ENCODE peak calls at places on chromosomes 1 and 21, in four cellular contexts. R is IMR-90, Q is dorsolateral prefrontal cortex, H is hepatocyte. F is an unnamed sample.

GRCh38 chr1:23801338-23801748 is 789 bp upstream of the GALE start:
- DNase-seq in Q (no peak), H (peak; percentile 73), R (no peak), F (no peak)

GRCh38 chr21:21029159-21029558 is 30.9 kb downstream of the NCAM2 start:
- DNase-seq in H (no peak), Q (no peak), R (no peak), F (no peak)

GRCh38 chr1:59692591-59692990 is 122.2 kb upstream of the HOOK1 start:
- DNase-seq in R (peak; percentile 98), H (peak; percentile 42), Q (no peak), F (peak; percentile 78)

GRCh38 chr1:81325404-81325803 is 475.3 kb upstream of the ADGRL2 start:
- DNase-seq in H (no peak), Q (no peak), R (no peak), F (no peak)

GRCh38 chr1:165854101-165854845 is 26.9 kb downstream of the UCK2 start:
- DNase-seq in Q (no peak), H (peak; percentile 45), R (peak; percentile 95), F (peak; percentile 85)

GRCh38 chr1:173420330-173420806 is 56.8 kb upstream of the PRDX6 start:
- DNase-seq in Q (no peak), R (peak; percentile 83), H (peak; percentile 88), F (peak; percentile 94)

GRCh38 chr1:56073614-56074356 is 505.6 kb downstream of the PLPP3 start:
- DNase-seq in H (peak; percentile 27), Q (no peak), R (peak; percentile 88), F (no peak)

GRCh38 chr1:23792151-23792945 is 1.4 kb downstream of the LYPLA2 start:
- DNase-seq in Q (no peak), H (no peak), R (no peak), F (no peak)

GRCh38 chr1:116777831-116778830 is 23.9 kb downstream of the CD2 start:
- DNase-seq in R (peak; percentile 66), H (peak; percentile 27), Q (no peak), F (no peak)

GRCh38 chr1:162690672-162691434 is 58.6 kb downstream of the DDR2 start:
- DNase-seq in R (peak; percentile 93), H (peak; percentile 15), Q (no peak), F (peak; percentile 94)

GRCh38 chr1:34122080-34122479 is 43.0 kb downstream of the CSMD2 start:
- DNase-seq in H (no peak), R (no peak), Q (no peak), F (no peak)

GRCh38 chr1:10774615-10775310 is 21.7 kb downstream of the CASZ1 start:
- DNase-seq in Q (no peak), H (no peak), R (no peak), F (no peak)

DNA sequence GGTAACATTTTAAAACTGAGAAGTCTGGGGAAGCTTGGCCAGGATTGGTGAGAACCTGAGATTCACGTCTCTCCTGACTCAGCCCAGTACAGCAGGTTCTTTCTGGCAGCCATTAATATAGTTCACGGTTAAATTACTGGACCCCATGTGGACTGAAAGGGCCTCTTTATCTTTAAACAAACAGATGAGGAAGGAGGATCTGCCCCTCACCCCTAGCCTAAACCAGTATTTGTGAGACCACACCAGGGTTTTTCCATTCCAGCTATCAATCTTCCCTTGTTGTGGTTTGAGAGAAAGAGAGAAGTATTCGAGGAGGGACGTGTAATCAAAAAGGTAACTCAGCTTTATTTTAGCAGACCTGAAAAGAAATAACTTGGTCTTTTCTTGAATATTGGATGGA is 137.1 kb downstream of the PROX1 start:
- DNase-seq in Q (no peak), R (no peak), H (no peak), F (no peak)
- H3K27me3 ChIP-seq in Q (no peaks in the 10 kb centered on the region), R (peaks cover 5% of the 10 kb centered on the region), H (no peaks in the 10 kb centered on the region), F (no peaks in the 10 kb centered on the region)

GRCh38 chr1:110605901-110606783 is at the start of gene KCNA2:
- DNase-seq in Q (peak; percentile 42), R (no peak), H (peak; percentile 55), F (peak; percentile 83)
- H3K27me3 ChIP-seq in Q (no peaks in the 10 kb centered on the region), R (peaks cover 65% of the 10 kb centered on the region), H (peaks cover 67% of the 10 kb centered on the region), F (peaks cover 28% of the 10 kb centered on the region)

GRCh38 chr1:47445823-47446567 is 8.2 kb downstream of the FOXD2 start:
- DNase-seq in R (no peak), H (no peak), Q (no peak), F (no peak)
- H3K27me3 ChIP-seq in R (peaks cover 94% of the 10 kb centered on the region), H (peaks cover 100% of the 10 kb centered on the region), Q (peaks cover 91% of the 10 kb centered on the region), F (peaks cover 88% of the 10 kb centered on the region)

GRCh38 chr1:18629659-18630510 is 761 bp upstream of the PAX7 start:
- DNase-seq in R (no peak), Q (no peak), H (no peak), F (peak; percentile 44)
- H3K27me3 ChIP-seq in R (peaks cover 67% of the 10 kb centered on the region), Q (peaks cover 70% of the 10 kb centered on the region), H (peaks cover 97% of the 10 kb centered on the region), F (peaks cover 58% of the 10 kb centered on the region)

GRCh38 chr1:203340112-203340804 is 10.7 kb downstream of the FMOD start:
- DNase-seq in Q (peak; percentile 70), R (peak; percentile 84), H (peak; percentile 94), F (peak; percentile 90)
- H3K27me3 ChIP-seq in Q (no peaks in the 10 kb centered on the region), R (peaks cover 43% of the 10 kb centered on the region), H (no peaks in the 10 kb centered on the region), F (no peaks in the 10 kb centered on the region)

DNA sequence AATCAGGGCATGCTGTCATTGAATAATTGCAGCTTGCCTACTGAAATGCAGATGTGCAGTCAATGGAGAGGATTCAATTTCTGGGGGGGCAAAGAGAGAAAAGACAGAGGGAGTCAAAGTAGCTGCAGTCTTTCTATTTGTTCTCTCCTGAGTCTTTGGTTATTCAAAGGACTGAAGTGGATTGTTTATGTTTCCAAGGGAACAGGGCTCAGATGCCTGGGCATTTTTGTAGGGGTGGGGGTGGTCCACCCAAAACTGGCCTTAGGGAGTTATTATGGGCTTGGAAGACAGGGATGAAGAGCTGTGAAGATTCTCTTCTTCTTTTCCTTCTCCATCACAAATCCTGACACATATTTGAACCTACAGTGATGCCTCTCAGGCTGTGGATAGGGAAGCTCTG is 408.8 kb upstream of the DAB1 start:
- DNase-seq in H (no peak), Q (no peak), R (no peak), F (peak; percentile 30)
- H3K27me3 ChIP-seq in H (no peaks in the 10 kb centered on the region), Q (no peaks in the 10 kb centered on the region), R (no peaks in the 10 kb centered on the region), F (no peaks in the 10 kb centered on the region)

DNA sequence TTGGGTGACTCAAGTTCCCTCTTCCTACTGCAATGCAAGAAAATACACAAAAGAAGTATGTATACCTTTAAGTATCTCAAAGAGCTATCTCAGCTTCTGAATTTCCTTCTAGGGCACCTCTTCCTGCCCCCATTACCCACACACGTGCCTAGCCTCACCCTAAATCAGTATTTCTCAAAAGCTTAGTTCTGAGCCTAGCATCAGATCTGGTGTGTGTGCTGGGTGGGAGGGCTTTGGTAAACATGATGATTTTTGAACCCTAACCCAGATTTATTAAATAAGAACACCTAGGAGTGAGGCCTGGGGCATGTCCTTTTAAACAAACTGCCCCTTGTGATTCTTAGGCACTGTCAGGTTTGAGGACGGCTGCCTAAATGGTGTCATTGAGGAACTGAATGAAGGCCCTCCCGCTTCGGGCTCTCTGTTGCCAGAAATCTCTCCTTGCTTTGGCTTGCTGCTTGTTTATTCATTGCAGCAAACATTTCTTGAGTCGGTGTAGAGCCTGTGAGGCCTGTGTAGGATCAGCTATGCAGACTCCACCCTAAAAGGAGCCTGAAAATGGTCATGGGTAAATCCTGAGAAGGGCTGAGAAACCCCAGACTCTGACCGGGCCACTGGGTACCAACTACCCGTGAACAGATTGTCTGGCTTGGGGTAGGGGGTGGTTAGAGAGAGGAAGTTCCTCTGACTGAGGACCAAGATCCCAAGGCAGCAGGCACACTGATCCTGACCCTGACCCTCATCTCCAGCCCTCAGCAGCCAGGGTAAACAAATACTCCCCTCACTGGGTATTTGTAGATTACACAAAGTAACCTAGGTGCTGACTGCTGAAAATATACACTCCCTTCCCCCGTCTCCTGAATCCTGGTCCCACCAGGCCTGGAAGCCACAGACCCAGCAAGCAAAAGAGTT is 3.0 kb downstream of the IL6R start:
- DNase-seq in R (peak; percentile 45), Q (no peak), H (no peak), F (peak; percentile 33)
- H3K27me3 ChIP-seq in R (peaks cover 12% of the 10 kb centered on the region), Q (no peaks in the 10 kb centered on the region), H (no peaks in the 10 kb centered on the region), F (no peaks in the 10 kb centered on the region)

DNA sequence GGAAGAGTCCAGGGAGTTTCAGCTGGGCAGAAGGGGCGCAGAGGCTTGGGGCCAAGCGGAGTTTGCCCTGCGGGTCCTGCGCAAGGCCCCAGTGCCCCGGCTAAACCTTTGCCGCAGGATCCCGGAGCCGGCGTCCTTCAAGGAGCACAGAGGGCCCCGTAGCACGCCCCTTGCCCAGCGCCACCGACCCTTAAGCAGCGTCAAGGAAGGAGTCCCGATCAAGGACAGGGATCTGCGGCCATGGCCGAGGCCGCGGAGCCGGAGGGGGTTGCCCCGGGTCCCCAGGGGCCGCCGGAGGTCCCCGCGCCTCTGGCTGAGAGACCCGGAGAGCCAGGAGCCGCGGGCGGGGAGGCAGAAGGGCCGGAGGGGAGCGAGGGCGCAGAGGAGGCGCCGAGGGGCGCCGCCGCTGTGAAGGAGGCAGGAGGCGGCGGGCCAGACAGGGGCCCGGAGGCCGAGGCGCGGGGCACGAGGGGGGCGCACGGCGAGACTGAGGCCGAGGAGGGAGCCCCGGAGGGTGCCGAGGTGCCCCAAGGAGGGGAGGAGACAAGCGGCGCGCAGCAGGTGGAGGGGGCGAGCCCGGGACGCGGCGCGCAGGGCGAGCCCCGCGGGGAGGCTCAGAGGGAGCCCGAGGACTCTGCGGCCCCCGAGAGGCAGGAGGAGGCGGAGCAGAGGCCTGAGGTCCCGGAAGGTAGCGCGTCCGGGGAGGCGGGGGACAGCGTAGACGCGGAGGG is 520 bp downstream of the CLIC6 start:
- DNase-seq in Q (no peak), R (no peak), H (peak; percentile 58), F (peak; percentile 44)
- H3K27me3 ChIP-seq in Q (peaks cover 60% of the 10 kb centered on the region), R (peaks cover 85% of the 10 kb centered on the region), H (peaks cover 33% of the 10 kb centered on the region), F (peaks cover 22% of the 10 kb centered on the region)

F was measured in mesendoderm.